ENCODE peak calls at places on chromosomes 5 and 9, in four cellular contexts. V is PC-3, C is mucosa of gallbladder, Q is T-cell. A is an unnamed sample.
A peak's percentile ranks its signal among the peaks of the same experiment; 100 is the strongest.

GRCh38 chr9:111236337-111236736 is 93.7 kb downstream of the OR2K2 start:
- DNase-seq in V (no peak), C (no peak), Q (no peak), A (no peak)

GRCh38 chr5:85556464-85556863 is 1061.3 kb upstream of the COX7C start:
- DNase-seq in V (no peak), C (no peak), Q (no peak), A (no peak)

GRCh38 chr9:17318821-17319320 is 184.0 kb downstream of the CNTLN start:
- DNase-seq in V (no peak), C (no peak), Q (no peak), A (no peak)

GRCh38 chr5:11128021-11128420 is 367.0 kb upstream of the DAP start:
- DNase-seq in V (no peak), C (no peak), Q (no peak), A (no peak)

GRCh38 chr5:55692509-55692908 is 19.6 kb downstream of the SLC38A9 start:
- DNase-seq in V (no peak), C (no peak), Q (no peak), A (no peak)

GRCh38 chr9:137975936-137976565 is 98.5 kb downstream of the CACNA1B start:
- DNase-seq in V (no peak), C (no peak), Q (no peak), A (no peak)

GRCh38 chr5:77267496-77267895 is 57.0 kb downstream of the PDE8B start:
- DNase-seq in V (no peak), C (no peak), Q (no peak), A (no peak)

GRCh38 chr5:119828536-119828935 is 199.2 kb downstream of the FAM170A start:
- DNase-seq in V (no peak), C (no peak), Q (no peak), A (no peak)

GRCh38 chr9:98429613-98430012 is 174.2 kb upstream of the TBC1D2 start:
- DNase-seq in V (no peak), C (no peak), Q (no peak), A (no peak)

GRCh38 chr9:21933865-21934264 is 60.3 kb downstream of the CDKN2A start:
- DNase-seq in V (peak; percentile 34), C (no peak), Q (no peak), A (no peak)

GRCh38 chr5:96633820-96634219 is 28.4 kb upstream of the CAST start:
- DNase-seq in V (no peak), C (no peak), Q (no peak), A (no peak)

GRCh38 chr5:64767959-64768357 is 533 bp downstream of the SREK1IP1 start:
- DNase-seq in V (no peak), C (no peak), Q (peak; percentile 12), A (no peak)

GRCh38 chr9:112665347-112665746 is 52.6 kb downstream of the INIP start:
- DNase-seq in V (peak; percentile 40), C (no peak), Q (no peak), A (no peak)

GRCh38 chr9:6055213-6055612 is 39.8 kb upstream of the RANBP6 start:
- DNase-seq in V (peak; percentile 90), C (peak; percentile 70), Q (no peak), A (peak; percentile 56)

GRCh38 chr9:21836437-21837161 is 34.2 kb downstream of the MTAP start:
- DNase-seq in V (peak; percentile 97), C (no peak), Q (no peak), A (no peak)

GRCh38 chr5:17891881-17892280 is 257.6 kb downstream of the TAF11L14 start:
- DNase-seq in V (no peak), C (no peak), Q (no peak), A (no peak)

GRCh38 chr5:73826761-73827450 is 200.9 kb downstream of the ARHGEF28 start:
- DNase-seq in V (no peak), C (no peak), Q (no peak), A (no peak)

GRCh38 chr9:80093695-80094094 is 521.9 kb downstream of the TLE4 start:
- DNase-seq in V (no peak), C (no peak), Q (no peak), A (no peak)

A was measured in SK-N-DZ.